ENCODE peak calls at places on chromosomes 5 and 9, in six cellular contexts. E, Q, F, V, K and W are unnamed samples. For H3K4me1 and H3K36me3, the result is how much of the 10 kb centered on the place peaks cover.

GRCh38 chr5:55451976-55452375 is 82.8 kb downstream of the PLPP1 start:
- DNase-seq in F (no peak), Q (no peak), E (no peak), K (no peak), V (no peak), W (no peak)

GRCh38 chr5:103487253-103487652 is 75.3 kb downstream of the NUDT12 start:
- DNase-seq in K (no peak), E (no peak), F (no peak), V (no peak), Q (no peak), W (no peak)

GRCh38 chr5:113058706-113059226 is 82.2 kb downstream of the DCP2 start:
- DNase-seq in Q (no peak), V (no peak), F (no peak), K (no peak), E (no peak), W (no peak)

GRCh38 chr5:107806705-107807104 is 136.0 kb upstream of the EFNA5 start:
- DNase-seq in F (no peak), E (no peak), K (no peak), V (no peak), Q (no peak), W (no peak)

GRCh38 chr5:125125031-125125823 is 378.8 kb upstream of the ZNF608 start:
- DNase-seq in V (no peak), E (no peak), K (no peak), F (no peak), Q (no peak), W (no peak)

GRCh38 chr5:143850050-143850713 is 38.2 kb downstream of the HMHB1 start:
- DNase-seq in K (no peak), E (no peak), V (no peak), Q (no peak), F (no peak), W (no peak)

GRCh38 chr5:171418982-171419662 is at the start of gene FGF18:
- DNase-seq in Q (no peak), E (peak), V (peak), F (peak), K (peak), W (peak)

GRCh38 chr5:111584651-111585050 is 72.3 kb upstream of the STARD4 start:
- DNase-seq in E (no peak), Q (no peak), F (no peak), K (no peak), V (no peak), W (no peak)

GRCh38 chr5:133287500-133287899 is 235.7 kb downstream of the HSPA4 start:
- DNase-seq in Q (peak), F (no peak), V (peak), E (peak), K (peak), W (peak)

GRCh38 chr5:174599992-174600391 is 124.4 kb upstream of the MSX2 start:
- DNase-seq in Q (no peak), V (no peak), E (no peak), F (no peak), K (peak), W (peak)

GRCh38 chr9:211557-211956 is 3.1 kb upstream of the DOCK8 start:
- DNase-seq in K (no peak), E (no peak), V (peak), Q (peak), F (no peak), W (no peak)

GRCh38 chr5:109352024-109352423 is 57.8 kb downstream of the PJA2 start:
- DNase-seq in K (no peak), F (no peak), Q (no peak), V (no peak), E (no peak), W (no peak)

GRCh38 chr5:131466171-131466766 is 168.8 kb downstream of the RAPGEF6 start:
- DNase-seq in Q (no peak), K (no peak), E (no peak), F (no peak), V (no peak), W (no peak)

GRCh38 chr9:72443855-72444254 is 77.6 kb upstream of the TMC1 start:
- DNase-seq in F (no peak), K (no peak), E (no peak), Q (no peak), V (no peak), W (no peak)

GRCh38 chr9:131396626-131397025 is 2.7 kb downstream of the PRRC2B start:
- DNase-seq in F (no peak), E (no peak), V (no peak), Q (no peak), K (no peak), W (peak)
- H3K4me1 ChIP-seq in F (half or more), E (under half), V (half or more), Q (under half), K (under half), W (half or more)

DNA sequence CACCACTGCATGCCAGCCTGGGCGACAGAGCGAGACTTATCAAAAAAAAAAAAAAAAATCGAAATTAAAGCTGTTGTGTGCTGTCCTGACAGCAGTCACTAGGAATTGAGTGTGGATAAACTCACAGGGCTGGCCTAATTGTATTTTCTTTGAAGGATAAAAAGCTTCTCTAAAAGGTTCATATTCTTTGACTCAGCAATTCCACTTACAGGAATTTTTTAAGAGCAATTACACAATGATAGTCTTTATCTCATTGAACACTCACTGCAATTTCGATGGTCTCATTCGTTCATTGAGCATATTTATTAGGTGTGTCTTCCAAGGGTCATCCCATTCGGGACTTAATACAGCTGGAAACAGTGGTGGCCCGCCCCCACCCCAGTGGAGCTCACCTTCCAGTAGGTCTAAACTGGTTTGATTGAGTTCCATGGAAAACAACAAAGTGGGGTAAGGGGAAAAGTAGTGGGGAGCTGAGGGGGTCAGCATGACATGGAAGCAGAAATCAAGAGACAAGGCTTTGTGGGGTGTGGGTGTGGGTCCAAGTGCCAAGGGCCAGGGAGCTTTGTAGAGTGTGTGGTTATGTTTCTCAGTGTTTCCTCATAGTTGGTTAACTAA is 6.7 kb downstream of the CDK9 start:
- DNase-seq in K (peak), V (no peak), Q (no peak), E (no peak), F (no peak), W (no peak)
- H3K36me3 ChIP-seq in K (half or more), V (under half), Q (under half), E (under half), F (half or more), W (under half)

GRCh38 chr5:673837-674629 is 19.1 kb downstream of the TPPP start:
- DNase-seq in E (no peak), K (no peak), V (peak), F (peak), Q (no peak), W (peak)

GRCh38 chr5:670396-671270 is 22.5 kb downstream of the TPPP start:
- DNase-seq in Q (no peak), E (no peak), F (peak), K (no peak), V (peak), W (no peak)

GRCh38 chr5:671459-672328 is 21.5 kb downstream of the TPPP start:
- DNase-seq in V (peak), F (peak), E (peak), K (peak), Q (peak), W (peak)

GRCh38 chr5:673140-673836 is 19.9 kb downstream of the TPPP start:
- DNase-seq in Q (no peak), K (no peak), E (no peak), F (peak), V (no peak), W (no peak)

DNA sequence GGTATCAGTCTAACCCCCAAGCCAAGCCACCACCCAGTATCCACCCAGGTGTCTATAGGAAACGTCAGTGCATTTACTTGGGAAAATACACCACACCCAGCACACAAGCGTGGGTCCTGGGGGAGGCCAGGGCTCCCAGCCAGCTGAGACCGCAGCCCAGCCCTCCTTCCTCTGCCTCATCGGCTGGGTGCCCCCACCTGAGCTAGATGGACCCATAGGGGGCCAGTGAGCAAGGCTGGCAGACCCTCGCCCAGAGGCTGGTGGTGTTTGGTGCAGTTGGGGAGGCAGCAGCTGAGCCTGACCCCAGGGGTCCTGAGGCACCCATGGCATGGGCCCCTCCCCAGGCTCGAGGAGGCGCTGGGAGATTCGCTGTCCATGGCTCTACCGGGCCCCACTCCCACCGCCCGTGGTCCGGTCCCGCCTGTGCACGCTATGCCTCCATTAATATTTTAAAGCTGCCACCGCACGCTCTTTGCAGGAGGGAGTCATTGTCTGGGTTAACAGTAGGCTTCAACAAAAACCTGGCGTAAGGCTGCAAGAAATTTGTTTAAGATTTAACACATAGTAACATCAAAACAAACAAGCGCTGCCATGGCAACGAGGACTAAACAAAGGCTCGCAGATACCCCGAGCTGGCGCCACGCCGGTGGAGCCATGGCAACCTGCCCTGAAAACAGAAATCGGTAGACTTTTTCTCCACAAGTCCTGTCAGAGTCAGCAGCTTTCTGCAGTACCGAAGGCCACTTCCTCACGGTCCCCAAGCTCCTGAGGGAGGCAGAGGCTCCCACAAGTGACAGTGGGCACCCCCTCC is 20.6 kb downstream of the TPPP start:
- DNase-seq in E (peak), V (peak), Q (peak), F (peak), K (peak), W (peak)
- TF ChIP-seq POLR2A in E (no peak), V (no peak), Q (no peak), F (no peak), K (no peak), W (no peak)

GRCh38 chr5:139361821-139362429 is 20.3 kb downstream of the PAIP2 start:
- DNase-seq in V (no peak), K (no peak), E (no peak), Q (no peak), F (peak), W (no peak)

GRCh38 chr5:139364466-139364865 is 18.6 kb downstream of the SLC23A1 start:
- DNase-seq in K (no peak), Q (no peak), V (no peak), F (no peak), E (no peak), W (no peak)

GRCh38 chr5:139363937-139364336 is 19.2 kb downstream of the SLC23A1 start:
- DNase-seq in V (no peak), E (no peak), Q (no peak), F (no peak), K (no peak), W (no peak)

GRCh38 chr5:139358064-139358463 is 16.4 kb downstream of the PAIP2 start:
- DNase-seq in Q (no peak), E (no peak), F (no peak), K (no peak), V (no peak), W (no peak)

GRCh38 chr5:139360384-139360783 is 18.7 kb downstream of the PAIP2 start:
- DNase-seq in Q (no peak), F (peak), E (no peak), K (no peak), V (no peak), W (no peak)
- H3K4me1 ChIP-seq in Q (under half), F (under half), E (under half), K (under half), V (under half), W (under half)

DNA sequence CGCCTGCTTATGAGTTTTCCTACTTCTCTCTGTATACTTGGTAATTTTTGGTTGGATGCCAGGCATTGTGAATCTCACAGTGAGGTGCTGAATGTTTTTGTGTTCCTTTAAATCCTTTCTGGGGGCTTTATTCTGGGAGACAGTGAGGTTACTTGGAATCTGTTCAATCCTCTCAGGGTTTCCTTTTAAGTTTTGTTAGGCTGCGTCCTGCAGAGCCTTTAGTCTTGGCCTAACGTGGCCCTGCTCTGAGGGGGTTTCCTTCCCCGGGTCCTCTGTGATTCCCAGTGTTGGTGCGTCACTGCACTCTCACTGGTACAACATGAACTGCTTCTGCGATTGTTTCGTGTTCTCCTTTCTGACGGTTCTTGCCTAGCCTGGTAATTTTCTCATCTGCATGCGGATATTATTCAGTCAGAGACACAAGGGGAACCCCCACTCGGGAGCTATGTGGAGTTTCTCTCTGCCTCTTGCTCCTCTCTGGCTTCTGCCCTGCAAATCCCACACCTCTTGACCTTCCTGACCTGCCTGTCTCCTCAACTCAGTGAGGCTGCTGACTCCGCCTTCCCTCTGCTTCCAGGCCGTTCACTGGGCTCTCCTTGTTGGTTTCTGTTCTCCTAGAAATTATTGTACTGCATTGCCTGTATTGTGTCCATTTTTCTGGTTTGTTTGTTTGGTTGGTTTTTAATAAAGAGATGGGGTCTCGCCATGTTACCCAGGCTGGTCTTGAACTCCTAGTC is 128.1 kb downstream of the DAB2IP start:
- DNase-seq in E (peak), F (no peak), Q (peak), V (no peak), K (no peak), W (peak)
- H3K36me3 ChIP-seq in E (under half), F (under half), Q (under half), V (under half), K (half or more), W (under half)

GRCh38 chr9:128420651-128421473 is at the start of gene CERCAM:
- DNase-seq in F (peak), V (peak), E (peak), Q (peak), K (peak), W (peak)
- TF ChIP-seq POLR2A in F (no peak), V (peak), E (no peak), Q (no peak), K (no peak), W (no peak)